ENCODE peak calls at places on chromosomes 11 and 22, in seven cellular contexts. M, E, R, A, L, W and J are unnamed samples.

GRCh38 chr22:46537221-46537945 is at the start of gene CELSR1:
- DNase-seq in M (no peak), E (peak; percentile 45), R (peak; percentile 89), A (no peak), L (no peak), W (peak; percentile 29), J (peak; percentile 67)

GRCh38 chr11:69130586-69131566 is 24.9 kb upstream of the SMIM38 start:
- DNase-seq in M (peak; percentile 50), E (no peak), R (no peak), A (no peak), L (peak; percentile 85), W (no peak), J (no peak)

GRCh38 chr11:129291556-129291955 is 84.1 kb upstream of the BARX2 start:
- DNase-seq in M (no peak), E (no peak), R (no peak), A (no peak), L (no peak), W (peak; percentile 45), J (no peak)

GRCh38 chr22:38327805-38328204 is 10.6 kb upstream of the CSNK1E start:
- DNase-seq in M (no peak), E (no peak), R (no peak), A (no peak), L (no peak), W (no peak), J (no peak)

GRCh38 chr11:76604652-76605241 is 65.8 kb downstream of the LRRC32 start:
- DNase-seq in M (peak; percentile 84), E (no peak), R (no peak), A (peak; percentile 91), L (peak; percentile 92), W (no peak), J (no peak)

GRCh38 chr11:59755701-59756495 is 722 bp downstream of the STX3 start:
- DNase-seq in M (peak; percentile 82), E (peak; percentile 61), R (peak; percentile 82), A (no peak), L (peak; percentile 92), W (peak; percentile 26), J (peak; percentile 41)

GRCh38 chr11:29005401-29005980 is 897.3 kb downstream of the METTL15 start:
- DNase-seq in M (no peak), E (no peak), R (no peak), A (no peak), L (no peak), W (no peak), J (no peak)

GRCh38 chr11:34999453-34999852 is 83.0 kb downstream of the PDHX start:
- DNase-seq in M (no peak), E (no peak), R (no peak), A (no peak), L (no peak), W (no peak), J (no peak)

GRCh38 chr11:64566042-64566914 is 24.7 kb upstream of the SLC22A12 start:
- DNase-seq in M (peak; percentile 60), E (peak; percentile 54), R (peak; percentile 55), A (peak; percentile 47), L (peak; percentile 62), W (peak; percentile 58), J (no peak)

GRCh38 chr11:68256331-68256741 is 15.4 kb downstream of the C11orf24 start:
- DNase-seq in M (no peak), E (no peak), R (no peak), A (no peak), L (no peak), W (no peak), J (no peak)

GRCh38 chr11:123438191-123438627 is 8.1 kb downstream of the GRAMD1B start:
- DNase-seq in M (no peak), E (no peak), R (no peak), A (no peak), L (peak; percentile 45), W (no peak), J (no peak)

GRCh38 chr22:34105461-34106062 is 185.3 kb upstream of the LARGE1 start:
- DNase-seq in M (peak; percentile 43), E (peak; percentile 53), R (peak; percentile 55), A (no peak), L (peak; percentile 67), W (peak; percentile 67), J (peak; percentile 59)

GRCh38 chr22:35399114-35399677 is 744 bp upstream of the MCM5 start:
- DNase-seq in M (no peak), E (no peak), R (no peak), A (no peak), L (no peak), W (no peak), J (no peak)

GRCh38 chr22:43823353-43823908 is 11.3 kb upstream of the EFCAB6 start:
- DNase-seq in M (no peak), E (no peak), R (peak; percentile 71), A (no peak), L (peak; percentile 31), W (no peak), J (no peak)

GRCh38 chr22:44360686-44361381 is 48.1 kb upstream of the SHISAL1 start:
- DNase-seq in M (no peak), E (no peak), R (peak; percentile 51), A (peak; percentile 47), L (peak; percentile 94), W (no peak), J (no peak)

GRCh38 chr11:34425863-34426262 is 12.9 kb upstream of the CAT start:
- DNase-seq in M (no peak), E (no peak), R (no peak), A (peak; percentile 39), L (no peak), W (no peak), J (no peak)

GRCh38 chr22:39634530-39635399 is 64.2 kb downstream of the CACNA1I start:
- DNase-seq in M (no peak), E (no peak), R (no peak), A (peak; percentile 81), L (no peak), W (no peak), J (no peak)

GRCh38 chr22:31451709-31452571 is 37.7 kb downstream of the EIF4ENIF1 start:
- DNase-seq in M (no peak), E (peak; percentile 6), R (no peak), A (peak; percentile 25), L (no peak), W (no peak), J (no peak)

GRCh38 chr11:60942207-60942606 is 9.8 kb downstream of the SLC15A3 start:
- DNase-seq in M (no peak), E (no peak), R (no peak), A (no peak), L (no peak), W (no peak), J (no peak)

GRCh38 chr11:11407065-11407737 is 54.2 kb upstream of the CSNK2A3 start:
- DNase-seq in M (peak; percentile 71), E (no peak), R (no peak), A (no peak), L (peak; percentile 90), W (no peak), J (no peak)

GRCh38 chr11:111696556-111696955 is 69.6 kb downstream of the PPP2R1B start:
- DNase-seq in M (no peak), E (no peak), R (no peak), A (no peak), L (no peak), W (no peak), J (no peak)

GRCh38 chr11:116500002-116500832 is 272.6 kb downstream of the BUD13 start:
- DNase-seq in M (no peak), E (no peak), R (no peak), A (no peak), L (peak; percentile 54), W (no peak), J (no peak)

GRCh38 chr11:44858796-44859527 is 91.7 kb downstream of the TP53I11 start:
- DNase-seq in M (no peak), E (no peak), R (no peak), A (no peak), L (no peak), W (no peak), J (no peak)

GRCh38 chr22:39809772-39810557 is 83.6 kb downstream of the ENTHD1 start:
- DNase-seq in M (no peak), E (no peak), R (no peak), A (no peak), L (no peak), W (no peak), J (no peak)

GRCh38 chr11:8309862-8310261 is 46.2 kb upstream of the LMO1 start:
- DNase-seq in M (no peak), E (no peak), R (no peak), A (no peak), L (no peak), W (no peak), J (no peak)

GRCh38 chr11:75499423-75500305 is 26.1 kb downstream of the GDPD5 start:
- DNase-seq in M (no peak), E (no peak), R (no peak), A (peak; percentile 90), L (peak; percentile 88), W (no peak), J (no peak)

GRCh38 chr11:8631395-8632110 is 37.5 kb upstream of the STK33 start:
- DNase-seq in M (peak; percentile 25), E (no peak), R (no peak), A (peak; percentile 51), L (no peak), W (no peak), J (no peak)

GRCh38 chr11:102111011-102111786 is 952 bp downstream of the YAP1 start:
- DNase-seq in M (peak; percentile 76), E (peak; percentile 89), R (peak; percentile 85), A (no peak), L (peak; percentile 85), W (peak; percentile 86), J (peak; percentile 85)
- TF ChIP-seq CTCF in M (no peak), E (no peak), R (peak; percentile 6), A (no peak), L (no peak), W (no peak), J (peak; percentile 24)

DNA sequence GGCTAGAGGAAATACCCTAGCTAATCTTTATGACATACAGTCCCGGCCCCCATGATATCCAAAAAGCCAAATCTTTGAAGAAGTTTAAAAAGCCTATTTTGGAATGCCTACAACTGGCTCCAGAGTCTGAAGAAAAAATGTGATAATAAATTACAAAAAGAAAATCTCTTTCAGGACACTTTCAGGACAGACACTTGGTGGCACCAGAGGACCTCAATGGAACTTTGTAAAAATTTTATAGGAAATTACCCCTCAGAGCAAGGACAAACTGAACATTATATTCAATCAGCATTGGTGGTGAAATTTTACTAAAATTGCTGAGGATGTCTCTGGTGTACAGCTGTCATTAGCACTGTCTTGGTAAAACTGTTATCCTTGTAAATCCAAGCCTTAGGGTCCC is 81.0 kb downstream of the CCDC73 start:
- DNase-seq in M (no peak), E (no peak), R (no peak), A (no peak), L (no peak), W (no peak), J (no peak)
- TF ChIP-seq CTCF in M (no peak), E (no peak), R (peak; percentile 12), A (peak; percentile 17), L (no peak), W (peak; percentile 57), J (peak; percentile 52)

GRCh38 chr11:108571001-108571400 is 22.6 kb downstream of the EXPH5 start:
- DNase-seq in M (no peak), E (no peak), R (no peak), A (no peak), L (no peak), W (no peak), J (no peak)
- TF ChIP-seq CTCF in M (no peak), E (no peak), R (no peak), A (no peak), L (no peak), W (no peak), J (no peak)

DNA sequence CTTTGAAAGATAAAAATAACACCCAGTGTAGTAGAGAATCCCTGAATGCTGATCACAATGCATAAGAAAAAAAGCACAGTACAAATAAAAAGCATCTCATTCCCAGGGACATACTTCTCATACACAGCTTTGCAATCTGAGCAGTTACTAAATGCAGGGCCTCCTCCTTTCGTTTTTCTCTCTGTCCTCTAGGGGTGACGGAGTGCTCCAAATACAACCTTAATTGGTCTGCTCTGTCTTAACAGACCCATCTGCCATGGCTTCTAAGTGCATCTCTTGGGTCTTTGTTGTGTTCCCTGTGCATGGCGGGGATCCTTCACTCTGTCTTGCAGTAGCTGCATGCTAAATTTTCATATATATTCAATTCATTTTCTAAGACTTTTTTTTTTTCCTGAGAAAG is 1114.2 kb upstream of the RAG2 start:
- DNase-seq in M (no peak), E (no peak), R (no peak), A (no peak), L (no peak), W (peak; percentile 2), J (no peak)
- TF ChIP-seq CTCF in M (no peak), E (no peak), R (no peak), A (no peak), L (no peak), W (no peak), J (peak; percentile 17)